ENCODE peak calls at places on chromosomes 6 and 20, in four cellular contexts. R, C, I and D are unnamed samples. For H3K9me3, the result is how much of the 10 kb centered on the place peaks cover.

GRCh38 chr6:148835920-148836441 is 89.2 kb downstream of the UST start:
- DNase-seq in I (no peak), C (no peak), R (no peak), D (no peak)

GRCh38 chr20:57092112-57092899 is 174.1 kb downstream of the BMP7 start:
- DNase-seq in C (peak), I (peak), R (no peak), D (no peak)

GRCh38 chr6:84161190-84161589 is 66.3 kb downstream of the CEP162 start:
- DNase-seq in C (no peak), I (no peak), R (no peak), D (no peak)

GRCh38 chr20:62875419-62876355 is 14.1 kb upstream of the TCFL5 start:
- DNase-seq in I (no peak), C (peak), R (peak), D (no peak)

GRCh38 chr20:2538931-2539330 is 2.6 kb downstream of the TMC2 start:
- DNase-seq in R (no peak), C (no peak), I (no peak), D (no peak)

GRCh38 chr6:151553416-151554158 is 59.8 kb downstream of the CCDC170 start:
- DNase-seq in R (no peak), I (no peak), C (no peak), D (no peak)

GRCh38 chr20:17648782-17649730 is 33.0 kb downstream of the RRBP1 start:
- DNase-seq in C (peak), R (no peak), I (no peak), D (no peak)

GRCh38 chr20:6590891-6591679 is 176.4 kb upstream of the BMP2 start:
- DNase-seq in C (no peak), I (no peak), R (no peak), D (no peak)

GRCh38 chr20:61328906-61329558 is 77.0 kb downstream of the CDH4 start:
- DNase-seq in R (no peak), C (no peak), I (no peak), D (no peak)

GRCh38 chr6:87766211-87766610 is 64.2 kb upstream of the AKIRIN2 start:
- DNase-seq in C (no peak), I (no peak), R (no peak), D (no peak)
- H3K27ac ChIP-seq in C (no peak), I (no peak), R (no peak), D (no peak)

DNA sequence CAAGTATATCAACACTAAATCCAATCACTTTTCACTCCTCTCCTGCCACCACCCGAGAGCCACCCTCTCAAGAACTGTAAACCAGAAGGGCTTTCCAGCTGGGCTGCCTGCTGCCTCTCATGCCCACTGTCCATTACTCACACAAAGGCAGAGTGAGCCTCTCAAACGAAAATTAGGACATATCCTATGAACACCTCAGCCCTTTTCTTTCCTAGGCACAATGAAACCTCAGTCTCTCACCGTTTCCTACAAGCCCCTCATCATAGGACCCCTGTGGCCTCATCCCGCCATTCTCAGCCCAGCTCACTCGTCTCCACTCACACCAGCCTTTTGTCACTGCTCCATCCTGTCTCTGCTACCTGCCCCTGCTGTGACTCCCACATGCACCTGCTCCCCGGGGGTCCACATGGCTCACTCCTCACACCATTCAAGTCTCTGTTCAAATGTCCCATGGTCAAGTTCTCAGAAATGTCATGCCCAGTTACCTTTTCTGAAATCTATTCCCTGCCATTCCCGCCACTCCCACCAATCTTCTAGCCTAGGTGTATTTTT is 7.4 kb downstream of the HLA-F start:
- DNase-seq in R (no peak), C (no peak), I (no peak), D (no peak)
- TF ChIP-seq POLR2A in R (no peak), C (no peak), I (no peak), D (no peak)

GRCh38 chr6:168662301-168662936 is 221.4 kb downstream of the SMOC2 start:
- DNase-seq in I (no peak), R (no peak), C (no peak), D (no peak)
- H3K9me3 ChIP-seq in I (under half), R (under half), C (under half), D (under half)

GRCh38 chr6:166619912-166620311 is 7.1 kb downstream of the RPS6KA2 start:
- DNase-seq in C (no peak), R (peak), I (no peak), D (no peak)
- H3K27ac ChIP-seq in C (no peak), R (peak), I (peak), D (peak)